ENCODE peak calls at places on chromosome 3, in nine cellular contexts. One of them, this sample, is unnamed.

GRCh38 chr3:142603340-142603730 is 7.1 kb downstream of the PLS1 start:
- DNase-seq in GM06990: no peak
- DNase-seq in A549: no peak
- DNase-seq in body of pancreas: no peak
- DNase-seq in tibial nerve: no peak
- DNase-seq in BJ: no peak
- DNase-seq in osteocyte: no peak
- DNase-seq in HepG2: no peak
- DNase-seq in fibroblast of mammary gland: no peak
- DNase-seq in this sample: no peak

GRCh38 chr3:152941825-152942224 is 106.9 kb downstream of the P2RY1 start:
- DNase-seq in A549: no peak
- DNase-seq in HepG2: no peak
- DNase-seq in tibial nerve: no peak
- DNase-seq in GM06990: no peak
- DNase-seq in BJ: no peak
- DNase-seq in osteocyte: no peak
- DNase-seq in fibroblast of mammary gland: no peak
- DNase-seq in body of pancreas: no peak
- DNase-seq in this sample: peak; percentile 66

GRCh38 chr3:184314700-184315505 is 497 bp downstream of the EIF4G1 start:
- DNase-seq in HepG2: peak; percentile 48
- DNase-seq in osteocyte: peak; percentile 91
- DNase-seq in body of pancreas: peak; percentile 86
- DNase-seq in tibial nerve: peak; percentile 70
- DNase-seq in GM06990: peak; percentile 78
- DNase-seq in BJ: no peak
- DNase-seq in A549: peak; percentile 60
- DNase-seq in fibroblast of mammary gland: peak; percentile 75
- DNase-seq in this sample: peak; percentile 66

GRCh38 chr3:55341502-55342031 is 145.5 kb downstream of the WNT5A start:
- DNase-seq in fibroblast of mammary gland: peak; percentile 36
- DNase-seq in osteocyte: no peak
- DNase-seq in HepG2: no peak
- DNase-seq in GM06990: no peak
- DNase-seq in tibial nerve: no peak
- DNase-seq in A549: no peak
- DNase-seq in BJ: peak; percentile 60
- DNase-seq in body of pancreas: no peak
- DNase-seq in this sample: no peak

GRCh38 chr3:160981217-160981938 is 123.8 kb downstream of the B3GALNT1 start:
- DNase-seq in osteocyte: no peak
- DNase-seq in fibroblast of mammary gland: peak; percentile 23
- DNase-seq in A549: no peak
- DNase-seq in HepG2: no peak
- DNase-seq in GM06990: peak; percentile 57
- DNase-seq in BJ: no peak
- DNase-seq in tibial nerve: peak; percentile 14
- DNase-seq in body of pancreas: no peak
- DNase-seq in this sample: no peak

GRCh38 chr3:23324745-23325144 is 121.6 kb downstream of the UBE2E2 start:
- DNase-seq in body of pancreas: no peak
- DNase-seq in GM06990: peak; percentile 16
- DNase-seq in HepG2: no peak
- DNase-seq in tibial nerve: no peak
- DNase-seq in osteocyte: no peak
- DNase-seq in fibroblast of mammary gland: peak; percentile 47
- DNase-seq in A549: no peak
- DNase-seq in BJ: peak; percentile 12
- DNase-seq in this sample: peak; percentile 27

GRCh38 chr3:125163739-125164601 is 48.6 kb downstream of the SLC12A8 start:
- DNase-seq in body of pancreas: no peak
- DNase-seq in osteocyte: no peak
- DNase-seq in BJ: no peak
- DNase-seq in HepG2: peak; percentile 31
- DNase-seq in fibroblast of mammary gland: peak; percentile 39
- DNase-seq in tibial nerve: no peak
- DNase-seq in A549: peak; percentile 27
- DNase-seq in GM06990: no peak
- DNase-seq in this sample: peak; percentile 66

GRCh38 chr3:179801263-179801662 is 148.4 kb downstream of the USP13 start:
- DNase-seq in osteocyte: no peak
- DNase-seq in tibial nerve: no peak
- DNase-seq in body of pancreas: no peak
- DNase-seq in fibroblast of mammary gland: peak; percentile 98
- DNase-seq in GM06990: no peak
- DNase-seq in HepG2: peak; percentile 4
- DNase-seq in A549: no peak
- DNase-seq in BJ: peak; percentile 73
- DNase-seq in this sample: peak; percentile 97

GRCh38 chr3:10160925-10161324 is 3.8 kb upstream of the IRAK2 start:
- DNase-seq in BJ: no peak
- DNase-seq in HepG2: no peak
- DNase-seq in body of pancreas: no peak
- DNase-seq in tibial nerve: no peak
- DNase-seq in osteocyte: no peak
- DNase-seq in A549: peak; percentile 15
- DNase-seq in GM06990: no peak
- DNase-seq in fibroblast of mammary gland: no peak
- DNase-seq in this sample: no peak
- TF ChIP-seq CTCF in BJ: no peak
- TF ChIP-seq CTCF in HepG2: peak; percentile 28
- TF ChIP-seq CTCF in body of pancreas: no peak
- TF ChIP-seq CTCF in tibial nerve: no peak
- TF ChIP-seq CTCF in osteocyte: no peak
- TF ChIP-seq CTCF in A549: no peak
- TF ChIP-seq CTCF in GM06990: no peak
- TF ChIP-seq CTCF in fibroblast of mammary gland: no peak
- TF ChIP-seq CTCF in this sample: no peak

GRCh38 chr3:38168151-38168987 is 3.0 kb downstream of the OXSR1 start:
- DNase-seq in GM06990: no peak
- DNase-seq in A549: no peak
- DNase-seq in HepG2: no peak
- DNase-seq in BJ: no peak
- DNase-seq in body of pancreas: no peak
- DNase-seq in fibroblast of mammary gland: peak; percentile 70
- DNase-seq in osteocyte: no peak
- DNase-seq in tibial nerve: no peak
- DNase-seq in this sample: peak; percentile 76

GRCh38 chr3:38165722-38166387 is 518 bp downstream of the OXSR1 start:
- DNase-seq in fibroblast of mammary gland: peak; percentile 42
- DNase-seq in tibial nerve: peak; percentile 31
- DNase-seq in osteocyte: no peak
- DNase-seq in A549: peak; percentile 62
- DNase-seq in BJ: no peak
- DNase-seq in HepG2: peak; percentile 31
- DNase-seq in GM06990: no peak
- DNase-seq in body of pancreas: peak; percentile 62
- DNase-seq in this sample: peak; percentile 57

GRCh38 chr3:38164136-38164965 is 986 bp upstream of the OXSR1 start:
- DNase-seq in body of pancreas: no peak
- DNase-seq in fibroblast of mammary gland: no peak
- DNase-seq in HepG2: no peak
- DNase-seq in BJ: no peak
- DNase-seq in osteocyte: no peak
- DNase-seq in tibial nerve: no peak
- DNase-seq in GM06990: no peak
- DNase-seq in A549: no peak
- DNase-seq in this sample: no peak

GRCh38 chr3:38163117-38163870 is 2.0 kb upstream of the OXSR1 start:
- DNase-seq in osteocyte: no peak
- DNase-seq in A549: peak; percentile 53
- DNase-seq in HepG2: peak; percentile 41
- DNase-seq in GM06990: no peak
- DNase-seq in BJ: no peak
- DNase-seq in body of pancreas: no peak
- DNase-seq in tibial nerve: no peak
- DNase-seq in fibroblast of mammary gland: no peak
- DNase-seq in this sample: no peak

DNA sequence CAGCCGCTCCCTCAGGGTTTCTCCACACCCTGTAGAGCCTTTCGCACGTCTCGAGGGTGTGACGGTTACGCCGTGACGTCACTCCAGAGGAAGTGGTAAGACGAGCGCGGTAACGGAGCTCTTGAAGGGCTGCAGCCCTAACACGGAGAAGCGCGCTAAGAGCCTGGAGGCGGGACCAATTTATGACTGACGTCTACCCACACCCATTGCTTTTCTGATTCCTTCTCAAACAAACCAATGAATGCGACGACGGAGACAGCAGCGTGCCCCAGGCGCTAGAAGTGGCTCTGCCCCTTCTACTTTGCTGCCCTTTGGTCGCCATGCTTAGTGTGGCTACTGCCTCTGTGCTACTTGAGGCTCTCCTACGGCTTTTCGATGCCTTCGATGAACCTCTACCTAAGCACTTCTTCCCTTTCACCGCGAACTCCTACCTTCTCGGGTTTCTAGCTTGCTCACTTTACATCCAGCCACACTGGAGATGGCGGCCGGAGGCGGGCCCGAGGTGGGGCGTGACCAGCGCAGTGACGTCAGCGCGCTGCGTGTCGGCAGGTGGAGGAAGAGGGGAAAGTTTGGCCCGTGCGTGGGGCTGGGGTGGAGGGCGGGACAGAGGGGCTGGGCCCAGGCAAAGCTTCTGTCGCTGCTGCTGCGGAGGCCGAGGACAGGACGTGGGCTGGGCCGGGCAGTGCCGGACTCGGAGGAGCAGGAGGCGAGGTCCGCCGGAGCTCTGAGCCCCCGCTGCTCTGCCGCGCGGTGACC is at the start of gene OXSR1:
- DNase-seq in fibroblast of mammary gland: peak; percentile 100
- DNase-seq in osteocyte: peak; percentile 98
- DNase-seq in tibial nerve: peak; percentile 98
- DNase-seq in GM06990: peak; percentile 97
- DNase-seq in BJ: peak; percentile 99
- DNase-seq in HepG2: peak; percentile 99
- DNase-seq in body of pancreas: peak; percentile 99
- DNase-seq in A549: peak; percentile 100
- DNase-seq in this sample: peak; percentile 100
- TF ChIP-seq CTCF in fibroblast of mammary gland: no peak
- TF ChIP-seq CTCF in osteocyte: no peak
- TF ChIP-seq CTCF in tibial nerve: peak; percentile 32
- TF ChIP-seq CTCF in GM06990: no peak
- TF ChIP-seq CTCF in BJ: no peak
- TF ChIP-seq CTCF in HepG2: peak; percentile 0
- TF ChIP-seq CTCF in body of pancreas: peak; percentile 17
- TF ChIP-seq CTCF in A549: no peak
- TF ChIP-seq CTCF in this sample: no peak

GRCh38 chr3:195732951-195733350 is 12.2 kb downstream of the MUC20 start:
- DNase-seq in tibial nerve: no peak
- DNase-seq in osteocyte: no peak
- DNase-seq in BJ: no peak
- DNase-seq in body of pancreas: no peak
- DNase-seq in HepG2: no peak
- DNase-seq in GM06990: no peak
- DNase-seq in fibroblast of mammary gland: no peak
- DNase-seq in A549: no peak
- DNase-seq in this sample: no peak

GRCh38 chr3:195735036-195735695 is 14.4 kb downstream of the MUC20 start:
- DNase-seq in osteocyte: no peak
- DNase-seq in fibroblast of mammary gland: no peak
- DNase-seq in HepG2: no peak
- DNase-seq in GM06990: no peak
- DNase-seq in body of pancreas: no peak
- DNase-seq in BJ: no peak
- DNase-seq in A549: no peak
- DNase-seq in tibial nerve: no peak
- DNase-seq in this sample: no peak

GRCh38 chr3:195738274-195739044 is 17.7 kb downstream of the MUC20 start:
- DNase-seq in fibroblast of mammary gland: no peak
- DNase-seq in A549: no peak
- DNase-seq in osteocyte: no peak
- DNase-seq in GM06990: no peak
- DNase-seq in body of pancreas: no peak
- DNase-seq in HepG2: no peak
- DNase-seq in BJ: no peak
- DNase-seq in tibial nerve: no peak
- DNase-seq in this sample: no peak

GRCh38 chr3:195739561-195740111 is 18.9 kb downstream of the MUC20 start:
- DNase-seq in A549: no peak
- DNase-seq in HepG2: no peak
- DNase-seq in fibroblast of mammary gland: no peak
- DNase-seq in body of pancreas: no peak
- DNase-seq in GM06990: no peak
- DNase-seq in osteocyte: no peak
- DNase-seq in tibial nerve: no peak
- DNase-seq in BJ: no peak
- DNase-seq in this sample: no peak

DNA sequence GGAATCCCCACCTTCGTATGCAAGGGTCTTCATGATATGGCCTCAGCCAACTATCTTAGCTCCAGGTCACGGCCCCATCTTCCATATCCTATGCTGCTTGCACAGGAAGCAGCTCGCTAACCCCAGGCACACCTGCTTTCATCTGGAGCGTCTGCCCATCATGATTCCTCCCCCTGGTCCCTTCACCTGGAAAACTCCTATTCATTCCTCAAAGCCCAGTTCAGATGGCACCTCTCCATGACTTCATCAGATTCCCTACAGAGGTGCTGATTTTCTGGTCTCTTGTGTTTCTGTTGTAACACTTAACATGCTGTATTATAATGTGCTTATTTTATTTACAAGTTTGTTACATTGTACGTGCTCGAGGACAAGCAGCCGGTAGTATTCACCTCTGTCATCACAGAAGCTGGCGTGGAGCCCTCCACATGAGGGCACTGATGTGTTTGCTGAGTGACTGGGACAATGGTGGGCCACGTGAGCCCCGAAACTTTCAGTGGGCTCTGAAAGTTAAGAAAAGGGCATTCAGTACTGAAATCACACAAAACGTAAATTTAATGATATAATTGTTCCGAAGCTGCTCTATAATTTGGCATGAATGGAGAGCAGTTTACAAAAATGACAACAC is 16.2 kb downstream of the MUC20 start:
- DNase-seq in BJ: no peak
- DNase-seq in GM06990: no peak
- DNase-seq in HepG2: no peak
- DNase-seq in fibroblast of mammary gland: no peak
- DNase-seq in body of pancreas: no peak
- DNase-seq in A549: no peak
- DNase-seq in osteocyte: no peak
- DNase-seq in tibial nerve: no peak
- DNase-seq in this sample: no peak
- TF ChIP-seq CTCF in BJ: no peak
- TF ChIP-seq CTCF in GM06990: no peak
- TF ChIP-seq CTCF in HepG2: no peak
- TF ChIP-seq CTCF in fibroblast of mammary gland: no peak
- TF ChIP-seq CTCF in body of pancreas: no peak
- TF ChIP-seq CTCF in A549: no peak
- TF ChIP-seq CTCF in osteocyte: no peak
- TF ChIP-seq CTCF in tibial nerve: no peak
- TF ChIP-seq CTCF in this sample: no peak

DNA sequence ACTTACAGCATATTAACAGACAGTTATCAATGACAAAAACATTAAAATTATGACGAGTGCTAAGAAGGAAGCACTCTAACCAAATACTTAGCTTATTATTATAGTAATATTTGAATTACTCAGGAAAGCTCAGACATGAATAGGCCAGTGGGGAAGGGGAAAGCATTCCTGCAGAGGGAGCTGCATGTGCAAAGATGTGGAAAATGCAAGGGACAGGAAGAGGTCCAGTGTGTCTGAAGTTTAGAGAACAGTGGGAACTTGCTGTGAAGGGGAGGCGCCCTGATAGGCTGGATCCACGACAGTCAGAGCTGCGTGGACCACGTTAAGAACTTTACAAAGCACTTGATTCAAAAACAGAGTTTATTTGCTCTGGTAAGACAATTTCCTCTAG is 1.2 kb upstream of the SPICE1 start:
- DNase-seq in body of pancreas: no peak
- DNase-seq in fibroblast of mammary gland: no peak
- DNase-seq in HepG2: peak; percentile 44
- DNase-seq in osteocyte: no peak
- DNase-seq in A549: peak; percentile 72
- DNase-seq in tibial nerve: no peak
- DNase-seq in BJ: no peak
- DNase-seq in GM06990: no peak
- DNase-seq in this sample: peak; percentile 35
- TF ChIP-seq CTCF in body of pancreas: no peak
- TF ChIP-seq CTCF in fibroblast of mammary gland: no peak
- TF ChIP-seq CTCF in HepG2: peak; percentile 68
- TF ChIP-seq CTCF in osteocyte: no peak
- TF ChIP-seq CTCF in A549: peak; percentile 41
- TF ChIP-seq CTCF in tibial nerve: no peak
- TF ChIP-seq CTCF in BJ: no peak
- TF ChIP-seq CTCF in GM06990: no peak
- TF ChIP-seq CTCF in this sample: peak; percentile 34